ENCODE peak calls at places on chromosomes 5 and 9, in six cellular contexts. J is caudate nucleus; D is head of caudate nucleus; M is astrocyte of the spinal cord; T is stimulated activated CD4-positive, alpha-beta T cell treated with anti-CD3 and anti-CD28 coated beads, Interleukin-4, amount 100 ng/mL, for 48 hours; P is dorsolateral prefrontal cortex. N is an unnamed sample.

GRCh38 chr9:91714020-91714721 is 235.9 kb downstream of the ROR2 start:
- DNase-seq in P (no peak), J (no peak), M (peak), D (peak), T (peak), N (peak)

GRCh38 chr9:135888126-135888765 is 19.1 kb downstream of the CAMSAP1 start:
- DNase-seq in M (no peak), J (no peak), T (no peak), D (no peak), P (no peak), N (no peak)

GRCh38 chr9:111029260-111029659 is 9.0 kb downstream of the LPAR1 start:
- DNase-seq in P (no peak), J (no peak), D (no peak), T (no peak), M (no peak), N (no peak)

GRCh38 chr5:101035425-101035824 is 132.3 kb upstream of the ST8SIA4 start:
- DNase-seq in P (no peak), D (no peak), T (no peak), M (no peak), J (no peak), N (no peak)

GRCh38 chr5:142857405-142857804 is 87.2 kb downstream of the ARHGAP26 start:
- DNase-seq in P (no peak), T (no peak), D (no peak), J (no peak), M (no peak), N (no peak)

GRCh38 chr5:139104577-139105271 is 93.4 kb downstream of the SIL1 start:
- DNase-seq in D (peak), T (no peak), P (peak), M (peak), J (peak), N (no peak)

GRCh38 chr5:1380011-1380817 is 35.3 kb upstream of the CLPTM1L start:
- DNase-seq in D (peak), P (no peak), J (no peak), M (no peak), T (peak), N (peak)

GRCh38 chr9:100581661-100582060 is 3.8 kb downstream of the CAVIN4 start:
- DNase-seq in T (no peak), J (no peak), D (no peak), P (no peak), M (no peak), N (no peak)

GRCh38 chr5:54727874-54728273 is 210.3 kb downstream of the SNX18 start:
- DNase-seq in P (no peak), M (no peak), D (no peak), J (no peak), T (no peak), N (no peak)

GRCh38 chr5:39977231-39977630 is 552.5 kb upstream of the DAB2 start:
- DNase-seq in D (no peak), P (no peak), J (no peak), T (no peak), M (peak), N (no peak)

GRCh38 chr9:89328064-89328463 is 9.8 kb downstream of the SECISBP2 start:
- DNase-seq in M (peak), J (no peak), D (no peak), P (no peak), T (no peak), N (no peak)

GRCh38 chr5:126384985-126385384 is 38.2 kb upstream of the GRAMD2B start:
- DNase-seq in D (no peak), T (no peak), J (no peak), P (no peak), M (peak), N (no peak)

GRCh38 chr5:157485340-157485739 is 25.3 kb downstream of the NIPAL4 start:
- DNase-seq in J (no peak), T (no peak), P (no peak), M (no peak), D (no peak), N (no peak)

GRCh38 chr9:100352201-100352726 is 478 bp downstream of the TEX10 start:
- DNase-seq in P (no peak), J (no peak), M (peak), T (peak), D (peak), N (peak)

GRCh38 chr5:5432020-5432707 is 9.7 kb downstream of the ICE1 start:
- DNase-seq in M (peak), T (no peak), D (no peak), P (no peak), J (no peak), N (no peak)

GRCh38 chr5:124451721-124452383 is 294.6 kb downstream of the ZNF608 start:
- DNase-seq in T (no peak), J (no peak), M (no peak), P (no peak), D (no peak), N (no peak)

GRCh38 chr9:13508086-13508485 is 228.6 kb upstream of the MPDZ start:
- DNase-seq in P (no peak), D (no peak), T (no peak), M (no peak), J (no peak), N (no peak)

GRCh38 chr5:54049963-54050362 is 260.4 kb downstream of the ARL15 start:
- DNase-seq in D (no peak), T (no peak), P (no peak), J (no peak), M (no peak), N (no peak)

GRCh38 chr5:7419846-7420245 is 23.9 kb downstream of the ADCY2 start:
- DNase-seq in J (no peak), P (no peak), M (no peak), T (no peak), D (no peak), N (no peak)

GRCh38 chr5:148972958-148973357 is 89.9 kb downstream of the SH3TC2 start:
- DNase-seq in T (no peak), P (no peak), M (peak), D (no peak), J (no peak), N (no peak)

GRCh38 chr5:150559701-150560100 is 51.8 kb downstream of the NDST1 start:
- DNase-seq in T (no peak), D (no peak), M (peak), P (no peak), J (no peak), N (no peak)

GRCh38 chr9:125906893-125907292 is 159.7 kb downstream of the PBX3 start:
- DNase-seq in T (no peak), P (no peak), D (no peak), M (no peak), J (no peak), N (no peak)

GRCh38 chr5:66540078-66540477 is 56.1 kb upstream of the MAST4 start:
- DNase-seq in T (no peak), P (no peak), D (no peak), J (no peak), M (no peak), N (no peak)

GRCh38 chr5:140345919-140346347 is 470 bp downstream of the HBEGF start:
- DNase-seq in J (peak), D (peak), T (no peak), M (peak), P (peak), N (no peak)

GRCh38 chr5:108168915-108169314 is 213.0 kb downstream of the FBXL17 start:
- DNase-seq in J (no peak), P (no peak), T (no peak), M (no peak), D (no peak), N (no peak)

GRCh38 chr5:2904399-2904798 is 152.9 kb upstream of the IRX2 start:
- DNase-seq in P (no peak), D (peak), T (no peak), J (no peak), M (no peak), N (no peak)

GRCh38 chr5:80408976-80409926 is 1.4 kb downstream of the ZFYVE16 start:
- DNase-seq in P (no peak), J (no peak), M (peak), T (no peak), D (no peak), N (no peak)

GRCh38 chr9:93143830-93144530 is 9.9 kb upstream of the NINJ1 start:
- DNase-seq in P (peak), D (peak), M (peak), T (no peak), J (peak), N (peak)

GRCh38 chr5:50300878-50301277 is 140.2 kb downstream of the EMB start:
- DNase-seq in D (no peak), J (no peak), T (no peak), P (no peak), M (no peak), N (no peak)

GRCh38 chr9:112757300-112757883 is 6.8 kb downstream of the SNX30 start:
- DNase-seq in P (no peak), J (no peak), M (no peak), D (no peak), T (no peak), N (no peak)

GRCh38 chr5:142290574-142291299 is 34.1 kb downstream of the SPRY4 start:
- DNase-seq in T (no peak), P (no peak), J (no peak), M (peak), D (no peak), N (no peak)

N was measured in activated T-cell treated with anti-CD3 and anti-CD28 coated beads for 48 hours.